ENCODE peak calls at places on chromosomes 11 and 22, in four cellular contexts. Z is MM.1S, J is PC-9, Q is GM23338. X is an unnamed sample.

GRCh38 chr11:13357232-13357631 is 79.6 kb downstream of the BMAL1 start:
- DNase-seq in Q (peak; percentile 65), Z (no peak), J (no peak), X (no peak)

GRCh38 chr22:36419177-36419911 is 31.6 kb upstream of the MYH9 start:
- DNase-seq in J (peak; percentile 44), Q (peak; percentile 38), Z (peak; percentile 84), X (no peak)

GRCh38 chr11:80638296-80638695 is 1197.5 kb upstream of the TENM4 start:
- DNase-seq in Z (peak; percentile 24), J (peak; percentile 58), Q (no peak), X (no peak)

GRCh38 chr22:46061431-46062231 is 84.7 kb upstream of the WNT7B start:
- DNase-seq in J (no peak), Z (no peak), Q (peak; percentile 83), X (no peak)

GRCh38 chr11:8018742-8019631 is 31.9 kb downstream of the EIF3F start:
- DNase-seq in J (no peak), Q (peak; percentile 93), Z (peak; percentile 20), X (peak; percentile 41)

GRCh38 chr11:102664001-102664752 is 39.0 kb upstream of the MMP20 start:
- DNase-seq in Q (peak; percentile 45), J (no peak), Z (no peak), X (peak; percentile 54)

GRCh38 chr11:2916114-2916891 is 12.9 kb downstream of the PHLDA2 start:
- DNase-seq in Q (no peak), Z (no peak), J (no peak), X (no peak)

GRCh38 chr11:5234390-5234834 is at the start of gene HBD:
- DNase-seq in Z (peak; percentile 79), Q (no peak), J (no peak), X (no peak)

GRCh38 chr11:112162761-112163669 is 879 bp downstream of the IL18 start:
- DNase-seq in J (peak; percentile 47), Z (no peak), Q (no peak), X (no peak)

GRCh38 chr11:28259177-28259843 is 151.1 kb downstream of the METTL15 start:
- DNase-seq in J (no peak), Q (no peak), Z (peak; percentile 90), X (no peak)

GRCh38 chr11:85647078-85647477 is 689 bp upstream of the TMEM126A start:
- DNase-seq in Z (no peak), J (no peak), Q (no peak), X (no peak)

GRCh38 chr11:10117709-10118341 is 176.2 kb downstream of the SBF2 start:
- DNase-seq in J (no peak), Z (no peak), Q (no peak), X (no peak)

GRCh38 chr22:36486619-36487384 is 5.4 kb upstream of the TXN2 start:
- DNase-seq in Z (peak; percentile 69), Q (peak; percentile 81), J (no peak), X (peak; percentile 61)

GRCh38 chr22:50072714-50073538 is 12.3 kb downstream of the MLC1 start:
- DNase-seq in Q (no peak), J (no peak), Z (no peak), X (no peak)

GRCh38 chr11:47399860-47400812 is 8.3 kb upstream of the SLC39A13 start:
- DNase-seq in Q (peak; percentile 75), J (no peak), Z (peak; percentile 21), X (peak; percentile 56)

GRCh38 chr11:124194696-124195418 is 11.7 kb downstream of the OR10D3 start:
- DNase-seq in Z (peak; percentile 65), J (peak; percentile 12), Q (peak; percentile 80), X (peak; percentile 89)

GRCh38 chr11:30585067-30585891 is 874 bp downstream of the MPPED2 start:
- DNase-seq in Q (peak; percentile 72), Z (peak; percentile 42), J (no peak), X (peak; percentile 44)
- TF ChIP-seq EZH2 in Q (peak; percentile 58), Z (no peak), J (no peak), X (peak; percentile 98)

GRCh38 chr11:94449437-94449836 is 44.2 kb downstream of the MRE11 start:
- DNase-seq in J (no peak), Q (no peak), Z (no peak), X (no peak)

GRCh38 chr11:94445641-94446040 is 44.4 kb upstream of the GPR83 start:
- DNase-seq in J (no peak), Z (no peak), Q (no peak), X (no peak)

GRCh38 chr11:94452988-94453387 is 40.7 kb downstream of the MRE11 start:
- DNase-seq in Q (no peak), Z (no peak), J (no peak), X (no peak)

GRCh38 chr11:94450061-94450460 is 43.6 kb downstream of the MRE11 start:
- DNase-seq in Z (no peak), Q (no peak), J (no peak), X (no peak)

DNA sequence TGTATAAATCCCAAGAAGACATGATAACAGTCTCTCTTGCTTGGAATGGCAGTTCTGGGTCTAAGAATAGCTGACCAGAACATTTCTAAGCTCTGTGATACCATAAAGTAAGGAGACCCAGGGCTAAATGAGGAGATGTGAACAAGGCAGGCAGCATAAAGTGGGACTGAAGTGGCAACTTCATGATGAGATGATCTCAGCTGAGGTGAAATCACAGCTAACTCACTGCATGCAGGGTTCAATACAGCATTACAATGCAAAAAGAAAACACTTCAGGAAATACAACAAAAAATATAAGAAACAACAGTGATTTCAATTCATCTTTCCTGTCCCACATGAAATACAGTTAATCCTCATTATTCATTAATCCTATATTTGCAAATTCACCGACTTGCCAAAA is 44.6 kb downstream of the MRE11 start:
- DNase-seq in J (no peak), Z (no peak), Q (no peak), X (no peak)
- H3K27ac ChIP-seq in J (peak overlapping the region; percentile 37), Z (no peak overlapping the region), Q (no peak overlapping the region), X (no peak overlapping the region)

GRCh38 chr11:60703374-60703773 is 4.0 kb downstream of the MS4A8 start:
- DNase-seq in J (no peak), Q (no peak), Z (no peak), X (no peak)
- TF ChIP-seq EZH2 in J (no peak), Q (no peak), Z (no peak), X (no peak)

GRCh38 chr11:66970371-66970807 is 4.7 kb upstream of the C11orf86 start:
- DNase-seq in Q (no peak), J (no peak), Z (no peak), X (no peak)
- H3K27ac ChIP-seq in Q (no peak overlapping the region), J (peak overlapping the region; percentile 83), Z (no peak overlapping the region), X (no peak overlapping the region)

GRCh38 chr11:15114501-15115475 is at the start of gene INSC:
- DNase-seq in Z (no peak), Q (peak; percentile 74), J (no peak), X (no peak)
- TF ChIP-seq EZH2 in Z (no peak), Q (no peak), J (no peak), X (no peak)

X was measured in A673.